ENCODE peak calls at places on chromosomes 12 and 14, in five cellular contexts. W is K562, Z is SK-N-SH, U is HepG2, A is GM12878. J is an unnamed sample.

GRCh38 chr12:60231301-60231700 is 635.5 kb downstream of the SLC16A7 start:
- DNase-seq in Z (no peak), U (no peak), W (no peak), A (no peak), J (no peak)

GRCh38 chr14:24351517-24351916 is 11.7 kb upstream of the RIPK3 start:
- DNase-seq in A (no peak), U (no peak), Z (no peak), W (no peak), J (no peak)

GRCh38 chr12:111868676-111869588 is 26.9 kb downstream of the MAPKAPK5 start:
- DNase-seq in A (no peak), U (no peak), Z (no peak), W (no peak), J (no peak)

GRCh38 chr12:6465467-6466183 is 4.9 kb downstream of the VAMP1 start:
- DNase-seq in Z (peak), A (no peak), U (peak), W (peak), J (peak)

GRCh38 chr12:38905480-38906351 is at the start of gene CPNE8:
- DNase-seq in A (peak), Z (peak), W (peak), U (no peak), J (peak)

GRCh38 chr12:109527489-109528123 is 45.7 kb downstream of the MMAB start:
- DNase-seq in W (no peak), Z (no peak), A (no peak), U (no peak), J (no peak)

GRCh38 chr12:117743746-117744145 is 225.0 kb downstream of the KSR2 start:
- DNase-seq in W (no peak), A (no peak), Z (no peak), U (no peak), J (no peak)

GRCh38 chr14:69291891-69292586 is 32.1 kb downstream of the GALNT16 start:
- DNase-seq in U (no peak), W (no peak), Z (no peak), A (no peak), J (no peak)

GRCh38 chr12:132812631-132813305 is 15.9 kb downstream of the GOLGA3 start:
- DNase-seq in U (no peak), W (no peak), Z (no peak), A (no peak), J (no peak)

GRCh38 chr14:71758198-71758955 is 173.9 kb upstream of the RGS6 start:
- DNase-seq in Z (no peak), A (no peak), U (no peak), W (no peak), J (no peak)

GRCh38 chr12:58458093-58458492 is 462.2 kb downstream of the LRIG3 start:
- DNase-seq in A (no peak), U (no peak), W (no peak), Z (no peak), J (no peak)

GRCh38 chr14:79605863-79606262 is 605.4 kb downstream of the DIO2 start:
- DNase-seq in A (no peak), U (no peak), W (no peak), Z (peak), J (no peak)

GRCh38 chr12:125331342-125332052 is 266.3 kb downstream of the AACS start:
- DNase-seq in A (no peak), Z (no peak), U (no peak), W (peak), J (no peak)

GRCh38 chr12:67981236-67982164 is 7.7 kb upstream of the IFNG-AS1 start:
- DNase-seq in A (no peak), U (no peak), W (no peak), Z (no peak), J (peak)

GRCh38 chr12:95959107-95959506 is 16.0 kb downstream of the AMDHD1 start:
- DNase-seq in U (peak), Z (peak), W (no peak), A (no peak), J (peak)

GRCh38 chr14:88792572-88793258 is at the start of gene EML5:
- DNase-seq in A (no peak), Z (peak), W (peak), U (peak), J (peak)

GRCh38 chr14:28294834-28295440 is 471.6 kb upstream of the FOXG1 start:
- DNase-seq in A (no peak), U (peak), W (no peak), Z (peak), J (peak)

GRCh38 chr12:10143205-10143604 is 13.2 kb upstream of the CLEC7A start:
- DNase-seq in U (no peak), A (no peak), W (no peak), Z (no peak), J (no peak)

GRCh38 chr12:2251485-2252179 is 198.8 kb downstream of the CACNA1C start:
- DNase-seq in A (no peak), W (no peak), U (no peak), Z (no peak), J (peak)

GRCh38 chr14:67187826-67188225 is 1.4 kb upstream of the GARIN2 start:
- DNase-seq in W (no peak), A (no peak), U (no peak), Z (no peak), J (no peak)
- TF ChIP-seq FOXM1 in W (no peak), A (no peak), U (no peak), Z (no peak), J (no peak)

GRCh38 chr14:38256358-38256840 is 506 bp upstream of the CLEC14A start:
- DNase-seq in Z (no peak), A (no peak), W (no peak), U (no peak), J (no peak)

GRCh38 chr14:38255673-38256357 is at the start of gene CLEC14A:
- DNase-seq in W (no peak), Z (no peak), U (no peak), A (no peak), J (no peak)

GRCh38 chr14:38255408-38255672 is 553 bp downstream of the CLEC14A start:
- DNase-seq in Z (no peak), A (no peak), W (no peak), U (no peak), J (no peak)

GRCh38 chr14:38252066-38252710 is 3.7 kb downstream of the CLEC14A start:
- DNase-seq in U (no peak), Z (no peak), A (no peak), W (no peak), J (no peak)

GRCh38 chr14:38254565-38255407 is 1.1 kb downstream of the CLEC14A start:
- DNase-seq in A (no peak), U (no peak), W (no peak), Z (no peak), J (no peak)
- TF ChIP-seq FOXM1 in A (no peak), U (no peak), W (no peak), Z (no peak), J (no peak)

GRCh38 chr12:32476446-32476845 is 77.1 kb downstream of the FGD4 start:
- DNase-seq in W (no peak), U (no peak), Z (peak), A (no peak), J (no peak)
- TF ChIP-seq FOXM1 in W (no peak), U (no peak), Z (no peak), A (no peak), J (no peak)

GRCh38 chr14:73227812-73228781 is 9.2 kb upstream of the PAPLN start:
- DNase-seq in A (no peak), U (peak), W (peak), Z (peak), J (no peak)

GRCh38 chr14:73221945-73222344 is 15.4 kb upstream of the PAPLN start:
- DNase-seq in U (no peak), W (no peak), Z (no peak), A (no peak), J (no peak)

GRCh38 chr14:73223049-73223448 is 14.3 kb upstream of the PAPLN start:
- DNase-seq in W (no peak), Z (no peak), U (no peak), A (peak), J (no peak)
- TF ChIP-seq FOXM1 in W (no peak), Z (no peak), U (no peak), A (no peak), J (no peak)

GRCh38 chr12:113910751-113911272 is 55.3 kb downstream of the RBM19 start:
- DNase-seq in A (no peak), W (no peak), Z (no peak), U (no peak), J (no peak)
- TF ChIP-seq FOXM1 in A (no peak), W (no peak), Z (no peak), U (no peak), J (no peak)

DNA sequence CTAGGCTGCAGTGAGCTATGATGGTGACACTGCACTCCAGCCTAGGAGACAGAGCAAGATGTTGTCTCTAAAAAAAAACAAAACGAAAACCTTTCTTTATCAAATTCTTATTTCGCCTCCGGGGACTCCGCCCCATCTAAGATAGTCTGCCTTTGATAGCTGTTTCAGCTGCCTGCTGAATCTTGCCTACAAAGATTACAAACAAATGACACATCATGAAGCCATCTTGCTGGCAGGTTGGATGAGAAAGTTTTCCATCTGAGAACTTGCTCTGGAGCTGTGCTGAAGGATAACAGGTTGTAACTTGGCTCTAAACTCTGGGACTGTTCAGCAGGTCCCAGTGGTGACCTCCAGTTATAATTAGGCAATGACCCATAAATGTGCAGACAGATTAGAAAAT is 41.8 kb upstream of the AEBP2 start:
- DNase-seq in W (no peak), Z (no peak), U (no peak), A (no peak), J (no peak)
- TF ChIP-seq FOXM1 in W (no peak), Z (no peak), U (no peak), A (no peak), J (no peak)

GRCh38 chr14:49863483-49864262 is 11.1 kb upstream of the NEMF start:
- DNase-seq in Z (peak), A (no peak), U (no peak), W (peak), J (no peak)
- TF ChIP-seq FOXM1 in Z (no peak), A (no peak), U (no peak), W (no peak), J (no peak)

DNA sequence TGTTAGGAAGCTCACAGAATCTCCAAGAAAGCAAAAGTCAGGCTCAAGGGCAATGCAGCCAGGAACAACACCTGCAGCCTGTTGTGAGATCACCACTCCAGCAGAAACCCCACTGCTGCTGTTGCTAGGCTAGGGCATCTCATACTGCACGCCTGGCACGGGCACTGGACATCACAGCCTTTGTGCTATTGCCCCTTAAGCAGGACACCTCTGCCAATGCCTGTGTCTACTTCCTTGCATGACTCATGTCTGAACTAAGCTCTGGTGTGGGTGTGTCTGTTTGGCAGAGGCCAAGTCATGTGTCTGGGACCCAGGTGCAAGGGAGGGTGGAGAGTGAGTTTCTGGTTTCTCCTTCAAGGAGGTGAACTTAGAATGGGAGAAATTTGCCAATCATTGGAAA is 10.0 kb upstream of the DDX47 start:
- DNase-seq in A (no peak), U (peak), W (peak), Z (peak), J (peak)
- TF ChIP-seq FOXM1 in A (no peak), U (no peak), W (no peak), Z (no peak), J (no peak)

J was measured in HEK293T.